ENCODE peak calls at places on chromosomes 12 and 14, in four cellular contexts. One of them, this sample, is unnamed.

GRCh38 chr12:88960213-88960878 is 380.1 kb upstream of the KITLG start:
- DNase-seq in GM12865: no peak
- DNase-seq in tibial nerve: no peak
- DNase-seq in activated CD4-positive, alpha-beta T cell treated with anti-CD3 and anti-CD28 coated beads, Interleukin-2, amount 50 U/mL, for 1 hour: no peak
- DNase-seq in this sample: no peak

GRCh38 chr14:30443368-30444007 is 115.5 kb upstream of the G2E3 start:
- DNase-seq in GM12865: peak; percentile 44
- DNase-seq in tibial nerve: no peak
- DNase-seq in activated CD4-positive, alpha-beta T cell treated with anti-CD3 and anti-CD28 coated beads, Interleukin-2, amount 50 U/mL, for 1 hour: no peak
- DNase-seq in this sample: peak; percentile 5

GRCh38 chr14:85060116-85060515 is 469.8 kb upstream of the FLRT2 start:
- DNase-seq in GM12865: no peak
- DNase-seq in tibial nerve: no peak
- DNase-seq in activated CD4-positive, alpha-beta T cell treated with anti-CD3 and anti-CD28 coated beads, Interleukin-2, amount 50 U/mL, for 1 hour: no peak
- DNase-seq in this sample: no peak

GRCh38 chr14:66401447-66402095 is 84.6 kb upstream of the CCDC196 start:
- DNase-seq in GM12865: peak; percentile 8
- DNase-seq in tibial nerve: no peak
- DNase-seq in activated CD4-positive, alpha-beta T cell treated with anti-CD3 and anti-CD28 coated beads, Interleukin-2, amount 50 U/mL, for 1 hour: no peak
- DNase-seq in this sample: no peak

GRCh38 chr12:131912526-131913274 is 16.4 kb upstream of the PUS1 start:
- DNase-seq in GM12865: no peak
- DNase-seq in tibial nerve: peak; percentile 61
- DNase-seq in activated CD4-positive, alpha-beta T cell treated with anti-CD3 and anti-CD28 coated beads, Interleukin-2, amount 50 U/mL, for 1 hour: no peak
- DNase-seq in this sample: no peak

GRCh38 chr12:19177754-19178153 is 48.2 kb downstream of the PLEKHA5 start:
- DNase-seq in GM12865: no peak
- DNase-seq in tibial nerve: no peak
- DNase-seq in activated CD4-positive, alpha-beta T cell treated with anti-CD3 and anti-CD28 coated beads, Interleukin-2, amount 50 U/mL, for 1 hour: no peak
- DNase-seq in this sample: no peak

GRCh38 chr14:70162353-70162752 is 26.4 kb downstream of the SLC8A3 start:
- DNase-seq in GM12865: no peak
- DNase-seq in tibial nerve: no peak
- DNase-seq in activated CD4-positive, alpha-beta T cell treated with anti-CD3 and anti-CD28 coated beads, Interleukin-2, amount 50 U/mL, for 1 hour: no peak
- DNase-seq in this sample: no peak

GRCh38 chr12:5204271-5204670 is 160.6 kb downstream of the KCNA5 start:
- DNase-seq in GM12865: no peak
- DNase-seq in tibial nerve: no peak
- DNase-seq in activated CD4-positive, alpha-beta T cell treated with anti-CD3 and anti-CD28 coated beads, Interleukin-2, amount 50 U/mL, for 1 hour: no peak
- DNase-seq in this sample: no peak

GRCh38 chr14:20417250-20418186 is 4.2 kb upstream of the TEP1 start:
- DNase-seq in GM12865: no peak
- DNase-seq in tibial nerve: no peak
- DNase-seq in activated CD4-positive, alpha-beta T cell treated with anti-CD3 and anti-CD28 coated beads, Interleukin-2, amount 50 U/mL, for 1 hour: no peak
- DNase-seq in this sample: no peak

GRCh38 chr12:81043979-81044740 is 33.7 kb upstream of the ACSS3 start:
- DNase-seq in GM12865: no peak
- DNase-seq in tibial nerve: no peak
- DNase-seq in activated CD4-positive, alpha-beta T cell treated with anti-CD3 and anti-CD28 coated beads, Interleukin-2, amount 50 U/mL, for 1 hour: no peak
- DNase-seq in this sample: no peak

GRCh38 chr12:107243316-107243715 is 150.0 kb upstream of the CRY1 start:
- DNase-seq in GM12865: no peak
- DNase-seq in tibial nerve: no peak
- DNase-seq in activated CD4-positive, alpha-beta T cell treated with anti-CD3 and anti-CD28 coated beads, Interleukin-2, amount 50 U/mL, for 1 hour: no peak
- DNase-seq in this sample: no peak

GRCh38 chr12:1581973-1582708 is 12.2 kb downstream of the FBXL14 start:
- DNase-seq in GM12865: no peak
- DNase-seq in tibial nerve: no peak
- DNase-seq in activated CD4-positive, alpha-beta T cell treated with anti-CD3 and anti-CD28 coated beads, Interleukin-2, amount 50 U/mL, for 1 hour: no peak
- DNase-seq in this sample: no peak

GRCh38 chr12:67474934-67475620 is 173.5 kb upstream of the DYRK2 start:
- DNase-seq in GM12865: no peak
- DNase-seq in tibial nerve: no peak
- DNase-seq in activated CD4-positive, alpha-beta T cell treated with anti-CD3 and anti-CD28 coated beads, Interleukin-2, amount 50 U/mL, for 1 hour: no peak
- DNase-seq in this sample: no peak

GRCh38 chr14:79842270-79842669 is 369.0 kb downstream of the DIO2 start:
- DNase-seq in GM12865: no peak
- DNase-seq in tibial nerve: no peak
- DNase-seq in activated CD4-positive, alpha-beta T cell treated with anti-CD3 and anti-CD28 coated beads, Interleukin-2, amount 50 U/mL, for 1 hour: no peak
- DNase-seq in this sample: no peak

GRCh38 chr12:10214877-10215267 is 2.2 kb downstream of the GABARAPL1 start:
- DNase-seq in GM12865: no peak
- DNase-seq in tibial nerve: no peak
- DNase-seq in activated CD4-positive, alpha-beta T cell treated with anti-CD3 and anti-CD28 coated beads, Interleukin-2, amount 50 U/mL, for 1 hour: no peak
- DNase-seq in this sample: no peak

GRCh38 chr12:84077692-84078091 is 834.9 kb downstream of the SLC6A15 start:
- DNase-seq in GM12865: no peak
- DNase-seq in tibial nerve: no peak
- DNase-seq in activated CD4-positive, alpha-beta T cell treated with anti-CD3 and anti-CD28 coated beads, Interleukin-2, amount 50 U/mL, for 1 hour: no peak
- DNase-seq in this sample: no peak

GRCh38 chr12:40970320-40970907 is 217.7 kb upstream of the PDZRN4 start:
- DNase-seq in GM12865: peak; percentile 1
- DNase-seq in tibial nerve: no peak
- DNase-seq in activated CD4-positive, alpha-beta T cell treated with anti-CD3 and anti-CD28 coated beads, Interleukin-2, amount 50 U/mL, for 1 hour: no peak
- DNase-seq in this sample: no peak

GRCh38 chr14:100341301-100342031 is 18.3 kb downstream of the SLC25A47 start:
- DNase-seq in GM12865: peak; percentile 49
- DNase-seq in tibial nerve: no peak
- DNase-seq in activated CD4-positive, alpha-beta T cell treated with anti-CD3 and anti-CD28 coated beads, Interleukin-2, amount 50 U/mL, for 1 hour: no peak
- DNase-seq in this sample: peak; percentile 98

GRCh38 chr12:18754118-18754707 is 16.3 kb downstream of the CAPZA3 start:
- DNase-seq in GM12865: no peak
- DNase-seq in tibial nerve: no peak
- DNase-seq in activated CD4-positive, alpha-beta T cell treated with anti-CD3 and anti-CD28 coated beads, Interleukin-2, amount 50 U/mL, for 1 hour: no peak
- DNase-seq in this sample: no peak

GRCh38 chr12:132286912-132287311 is 42.5 kb downstream of the GALNT9 start:
- DNase-seq in GM12865: no peak
- DNase-seq in tibial nerve: no peak
- DNase-seq in activated CD4-positive, alpha-beta T cell treated with anti-CD3 and anti-CD28 coated beads, Interleukin-2, amount 50 U/mL, for 1 hour: no peak
- DNase-seq in this sample: peak; percentile 3

GRCh38 chr12:34022079-34022830 is at the start of gene ALG10:
- DNase-seq in GM12865: peak; percentile 98
- DNase-seq in tibial nerve: peak; percentile 90
- DNase-seq in activated CD4-positive, alpha-beta T cell treated with anti-CD3 and anti-CD28 coated beads, Interleukin-2, amount 50 U/mL, for 1 hour: peak; percentile 94
- DNase-seq in this sample: peak; percentile 96

GRCh38 chr14:85531594-85532391 is 1.8 kb downstream of the FLRT2 start:
- DNase-seq in GM12865: no peak
- DNase-seq in tibial nerve: peak; percentile 65
- DNase-seq in activated CD4-positive, alpha-beta T cell treated with anti-CD3 and anti-CD28 coated beads, Interleukin-2, amount 50 U/mL, for 1 hour: no peak
- DNase-seq in this sample: peak; percentile 70

GRCh38 chr12:14612895-14613294 is 45.2 kb upstream of the PLBD1 start:
- DNase-seq in GM12865: no peak
- DNase-seq in tibial nerve: no peak
- DNase-seq in activated CD4-positive, alpha-beta T cell treated with anti-CD3 and anti-CD28 coated beads, Interleukin-2, amount 50 U/mL, for 1 hour: no peak
- DNase-seq in this sample: no peak

GRCh38 chr12:66188584-66189475 is at the start of gene IRAK3:
- DNase-seq in GM12865: peak; percentile 38
- DNase-seq in tibial nerve: peak; percentile 78
- DNase-seq in activated CD4-positive, alpha-beta T cell treated with anti-CD3 and anti-CD28 coated beads, Interleukin-2, amount 50 U/mL, for 1 hour: peak; percentile 13
- DNase-seq in this sample: peak; percentile 78

GRCh38 chr14:23518716-23519115 is 32.8 kb downstream of the ZFHX2 start:
- DNase-seq in GM12865: no peak
- DNase-seq in tibial nerve: no peak
- DNase-seq in activated CD4-positive, alpha-beta T cell treated with anti-CD3 and anti-CD28 coated beads, Interleukin-2, amount 50 U/mL, for 1 hour: no peak
- DNase-seq in this sample: no peak

GRCh38 chr12:21476949-21477348 is 24.5 kb downstream of the RECQL start:
- DNase-seq in GM12865: no peak
- DNase-seq in tibial nerve: no peak
- DNase-seq in activated CD4-positive, alpha-beta T cell treated with anti-CD3 and anti-CD28 coated beads, Interleukin-2, amount 50 U/mL, for 1 hour: no peak
- DNase-seq in this sample: no peak

GRCh38 chr14:96638041-96638855 is 136.1 kb downstream of the PAPOLA start:
- DNase-seq in GM12865: no peak
- DNase-seq in tibial nerve: no peak
- DNase-seq in activated CD4-positive, alpha-beta T cell treated with anti-CD3 and anti-CD28 coated beads, Interleukin-2, amount 50 U/mL, for 1 hour: no peak
- DNase-seq in this sample: no peak

GRCh38 chr12:82174936-82175335 is 183.3 kb downstream of the CCDC59 start:
- DNase-seq in GM12865: no peak
- DNase-seq in tibial nerve: no peak
- DNase-seq in activated CD4-positive, alpha-beta T cell treated with anti-CD3 and anti-CD28 coated beads, Interleukin-2, amount 50 U/mL, for 1 hour: no peak
- DNase-seq in this sample: no peak

GRCh38 chr12:56629459-56630179 is 507 bp downstream of the BAZ2A start:
- DNase-seq in GM12865: peak; percentile 48
- DNase-seq in tibial nerve: no peak
- DNase-seq in activated CD4-positive, alpha-beta T cell treated with anti-CD3 and anti-CD28 coated beads, Interleukin-2, amount 50 U/mL, for 1 hour: peak; percentile 37
- DNase-seq in this sample: no peak

GRCh38 chr12:52915637-52916036 is 10.8 kb upstream of the KRT8 start:
- DNase-seq in GM12865: no peak
- DNase-seq in tibial nerve: no peak
- DNase-seq in activated CD4-positive, alpha-beta T cell treated with anti-CD3 and anti-CD28 coated beads, Interleukin-2, amount 50 U/mL, for 1 hour: no peak
- DNase-seq in this sample: no peak